ENCODE peak calls at places on chromosomes 11 and 22, in four cellular contexts. V, H, R and N are unnamed samples.

GRCh38 chr11:92340839-92341238 is 116.2 kb downstream of the FAT3 start:
- DNase-seq in V (no peak), H (no peak), R (peak; percentile 60), N (no peak)

GRCh38 chr22:20058989-20059770 is 20.9 kb upstream of the DGCR8 start:
- DNase-seq in V (no peak), H (no peak), R (no peak), N (no peak)

GRCh38 chr11:42465613-42466012 is 846.2 kb upstream of the API5 start:
- DNase-seq in V (no peak), H (no peak), R (no peak), N (no peak)

GRCh38 chr11:34978236-34979191 is 62.1 kb downstream of the PDHX start:
- DNase-seq in V (no peak), H (no peak), R (no peak), N (no peak)

GRCh38 chr22:30610299-30610698 is 3.3 kb downstream of the TCN2 start:
- DNase-seq in V (peak; percentile 75), H (no peak), R (no peak), N (peak; percentile 78)

GRCh38 chr11:19766206-19766605 is 53.6 kb downstream of the NAV2 start:
- DNase-seq in V (no peak), H (no peak), R (no peak), N (no peak)

GRCh38 chr11:103624708-103625623 is 411.5 kb upstream of the DDI1 start:
- DNase-seq in V (no peak), H (no peak), R (peak; percentile 24), N (no peak)

GRCh38 chr22:44567846-44568493 is 69.9 kb upstream of the RTL6 start:
- DNase-seq in V (peak; percentile 5), H (peak; percentile 25), R (peak; percentile 70), N (peak; percentile 69)

GRCh38 chr22:45969801-45970464 is 7.0 kb downstream of the WNT7B start:
- DNase-seq in V (no peak), H (no peak), R (no peak), N (no peak)
- H3K4me1 ChIP-seq in V (peaks cover 13% of the 10 kb centered on the region), H (no peaks in the 10 kb centered on the region), R (no peaks in the 10 kb centered on the region), N (peaks cover 10% of the 10 kb centered on the region)

DNA sequence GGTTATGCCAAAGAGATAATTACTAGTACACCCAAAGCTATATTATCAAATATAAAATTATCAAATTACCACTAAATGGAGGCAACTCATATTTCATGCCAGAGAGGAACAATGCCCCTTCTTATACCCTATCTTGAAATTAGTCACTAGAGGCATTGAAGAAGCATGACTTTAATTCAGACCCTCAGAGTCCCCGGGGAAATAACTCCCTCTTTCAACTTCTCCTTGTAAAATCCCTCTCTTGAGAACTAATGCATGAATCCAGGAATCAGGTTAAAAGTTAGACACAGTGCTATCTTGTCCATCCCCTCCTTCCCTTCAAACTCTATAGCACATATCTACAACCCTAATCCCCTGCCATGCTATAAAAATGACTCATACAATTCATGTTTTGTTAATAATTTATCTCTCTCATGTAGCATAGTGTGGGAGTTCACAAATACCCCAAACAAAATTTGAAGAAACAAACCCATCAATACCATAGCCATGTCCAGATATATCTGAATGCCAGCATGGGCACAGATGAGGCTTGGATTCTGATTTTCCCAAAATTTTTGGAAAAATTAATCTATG is 665.4 kb downstream of the KCNA4 start:
- DNase-seq in V (no peak), H (no peak), R (no peak), N (no peak)
- H3K4me3 ChIP-seq in V (no peak overlapping the region), H (no peak overlapping the region), R (no peak overlapping the region), N (no peak overlapping the region)

DNA sequence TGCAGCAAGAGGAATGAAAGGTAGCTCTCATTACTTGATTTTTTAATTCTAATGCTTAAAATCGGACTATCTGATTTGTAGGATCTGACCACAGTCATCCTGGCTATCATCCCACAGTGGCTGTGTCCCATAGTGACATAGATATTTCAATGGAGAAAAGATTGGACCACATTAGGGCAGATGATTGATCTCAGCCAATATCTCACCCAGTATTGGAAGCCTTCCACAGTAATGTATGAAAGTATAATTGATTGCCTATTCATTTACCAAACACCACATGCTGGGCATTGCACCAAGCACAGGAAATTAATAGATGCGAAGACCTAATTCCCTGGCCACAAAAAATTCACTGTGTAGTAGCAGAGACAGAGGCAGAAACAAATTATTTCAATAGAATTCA is 37.6 kb downstream of the FZD4 start:
- DNase-seq in V (no peak), H (no peak), R (no peak), N (no peak)
- TF ChIP-seq CTCF in V (no peak), H (no peak), R (no peak), N (no peak)

DNA sequence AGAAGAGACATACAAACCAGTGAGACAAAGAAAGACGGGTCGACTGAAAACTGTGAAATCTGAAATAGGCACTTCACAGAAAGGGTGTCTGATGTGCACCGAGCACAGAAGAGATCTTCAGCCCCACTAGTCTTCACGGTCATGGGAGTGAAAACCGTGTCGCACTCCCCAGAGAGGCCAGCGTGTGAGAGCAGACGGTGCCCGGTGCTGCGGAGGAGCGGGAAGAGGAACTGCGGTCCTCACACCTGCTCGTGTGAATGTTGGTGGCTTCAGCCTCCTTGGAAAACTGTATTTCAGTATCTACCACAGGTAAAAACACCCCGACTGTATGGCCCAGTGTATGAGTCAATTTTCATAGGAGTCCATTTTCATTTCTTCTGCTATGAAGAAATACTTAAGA is 382.9 kb downstream of the BRD1 start:
- DNase-seq in V (no peak), H (no peak), R (no peak), N (no peak)
- H3K4me1 ChIP-seq in V (no peaks in the 10 kb centered on the region), H (no peaks in the 10 kb centered on the region), R (no peaks in the 10 kb centered on the region), N (no peaks in the 10 kb centered on the region)

GRCh38 chr11:63491614-63492372 is 826 bp upstream of the PLAAT5 start:
- DNase-seq in V (no peak), H (no peak), R (no peak), N (no peak)
- H3K4me3 ChIP-seq in V (peak overlapping the region; percentile 56), H (peak overlapping the region; percentile 44), R (no peak overlapping the region), N (peak overlapping the region; percentile 54)

GRCh38 chr11:1826552-1827094 is 8.2 kb upstream of the SYT8 start:
- DNase-seq in V (peak; percentile 65), H (no peak), R (peak; percentile 41), N (peak; percentile 81)
- TF ChIP-seq CTCF in V (peak; percentile 11), H (no peak), R (peak; percentile 40), N (peak; percentile 12)

DNA sequence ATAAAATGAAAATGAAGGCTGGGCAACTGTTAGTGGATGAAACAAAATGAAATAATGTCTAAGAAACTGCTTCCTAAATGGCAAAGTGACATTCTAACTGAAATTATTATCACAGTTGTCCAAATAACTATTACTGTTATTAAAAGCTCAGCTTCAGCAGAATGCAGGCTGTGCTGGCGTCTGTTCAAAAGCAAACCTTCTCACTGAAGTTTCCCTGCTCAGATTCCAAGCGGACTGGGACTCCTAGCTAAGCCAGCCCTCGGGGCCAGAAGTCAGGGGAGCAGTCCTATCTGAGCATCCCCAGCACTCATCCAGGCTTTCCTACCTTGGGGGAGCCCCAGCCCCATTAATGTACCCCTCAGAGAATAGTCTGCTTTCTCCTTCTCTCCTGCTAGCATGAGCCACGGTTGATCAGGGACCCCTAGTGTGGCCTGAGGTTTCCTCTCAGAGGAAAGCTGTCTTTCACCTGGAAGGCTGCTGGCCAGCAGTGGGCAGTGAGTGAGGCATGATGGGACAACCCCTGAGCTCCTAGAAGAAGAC is 1167.3 kb downstream of the TBC1D22A start:
- DNase-seq in V (no peak), H (no peak), R (no peak), N (no peak)
- H3K4me1 ChIP-seq in V (no peaks in the 10 kb centered on the region), H (no peaks in the 10 kb centered on the region), R (no peaks in the 10 kb centered on the region), N (no peaks in the 10 kb centered on the region)

DNA sequence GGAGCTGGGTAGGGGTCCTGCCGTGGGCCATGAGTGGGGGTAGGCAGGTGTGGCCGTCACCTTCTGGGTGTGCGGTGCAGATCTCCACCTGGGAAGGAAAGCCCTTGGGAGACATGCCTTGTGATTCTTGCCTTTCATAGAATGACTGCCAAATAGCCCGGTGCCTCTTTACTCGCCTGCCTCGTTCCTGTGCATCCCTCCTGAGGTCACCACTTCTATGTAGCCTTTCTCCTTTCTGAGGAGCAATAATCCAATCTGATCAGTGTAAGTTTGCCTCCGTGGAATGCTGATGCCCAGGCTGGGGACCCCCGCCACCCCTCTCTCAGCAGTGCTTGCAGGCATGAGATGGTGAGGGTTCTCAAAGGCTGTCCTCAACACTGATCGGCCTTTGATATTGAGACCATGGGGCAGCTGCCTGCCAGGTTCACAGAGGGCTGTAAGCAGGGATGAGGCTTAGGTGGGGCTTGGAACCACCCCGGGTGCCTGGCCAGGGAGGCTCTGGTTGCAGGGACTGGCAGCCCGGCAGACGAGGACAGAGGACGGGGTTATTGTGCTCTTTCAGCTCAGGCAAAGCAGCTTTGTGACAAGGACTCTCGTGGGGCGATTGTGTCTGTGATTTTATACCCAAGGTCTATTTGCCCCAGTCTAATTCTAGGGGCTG is 86.1 kb upstream of the WNT7B start:
- DNase-seq in V (peak; percentile 24), H (no peak), R (no peak), N (peak; percentile 54)
- H3K4me3 ChIP-seq in V (no peak overlapping the region), H (no peak overlapping the region), R (no peak overlapping the region), N (no peak overlapping the region)

GRCh38 chr11:101458161-101458560 is 125.6 kb downstream of the TRPC6 start:
- DNase-seq in V (no peak), H (no peak), R (no peak), N (no peak)

GRCh38 chr11:101453682-101454081 is 130.1 kb downstream of the TRPC6 start:
- DNase-seq in V (no peak), H (no peak), R (no peak), N (no peak)

GRCh38 chr11:101459020-101459419 is 124.8 kb downstream of the TRPC6 start:
- DNase-seq in V (no peak), H (no peak), R (no peak), N (no peak)

GRCh38 chr11:101456812-101457211 is 127.0 kb downstream of the TRPC6 start:
- DNase-seq in V (no peak), H (no peak), R (no peak), N (no peak)
- TF ChIP-seq CTCF in V (peak; percentile 38), H (no peak), R (no peak), N (peak; percentile 43)